ENCODE peak calls at places on chromosome 17, in six cellular contexts. O, J, K, N, Z and T are unnamed samples. For H3K4me1, the result is how much of the 10 kb centered on the place peaks cover.

GRCh38 chr17:60224064-60224463 is 74.3 kb downstream of the CA4 start:
- DNase-seq in Z (no peak), J (no peak), N (no peak), O (no peak), K (no peak), T (no peak)

GRCh38 chr17:80474231-80474932 is 2.0 kb downstream of the NPTX1 start:
- DNase-seq in K (peak), J (no peak), N (no peak), O (no peak), Z (peak), T (no peak)

GRCh38 chr17:66492500-66493123 is 190.2 kb downstream of the PRKCA start:
- DNase-seq in O (no peak), J (no peak), K (no peak), N (no peak), Z (no peak), T (no peak)

GRCh38 chr17:81081619-81082176 is 46.7 kb downstream of the BAIAP2 start:
- DNase-seq in N (no peak), J (no peak), K (no peak), Z (no peak), O (no peak), T (no peak)

GRCh38 chr17:45170976-45171337 is 9.3 kb downstream of the HEXIM2 start:
- DNase-seq in N (peak), Z (peak), O (peak), J (no peak), K (peak), T (no peak)

GRCh38 chr17:15511142-15511541 is 43.7 kb upstream of the CDRT4 start:
- DNase-seq in J (no peak), K (no peak), N (no peak), Z (no peak), O (no peak), T (no peak)

GRCh38 chr17:74282587-74283370 is 8.7 kb downstream of the DNAI2 start:
- DNase-seq in J (no peak), Z (no peak), N (no peak), K (peak), O (no peak), T (no peak)

GRCh38 chr17:39194985-39195524 is 2.4 kb downstream of the CACNB1 start:
- DNase-seq in Z (no peak), K (peak), O (no peak), J (no peak), N (no peak), T (no peak)

GRCh38 chr17:40686192-40686591 is 17.4 kb downstream of the KRT24 start:
- DNase-seq in K (no peak), O (no peak), Z (no peak), J (no peak), N (no peak), T (no peak)

GRCh38 chr17:74736423-74737298 is at the start of gene RAB37:
- DNase-seq in N (peak), J (no peak), O (no peak), Z (no peak), K (peak), T (no peak)

GRCh38 chr17:44922746-44923470 is 7.6 kb upstream of the GFAP start:
- DNase-seq in K (peak), O (no peak), N (peak), Z (no peak), J (no peak), T (no peak)

DNA sequence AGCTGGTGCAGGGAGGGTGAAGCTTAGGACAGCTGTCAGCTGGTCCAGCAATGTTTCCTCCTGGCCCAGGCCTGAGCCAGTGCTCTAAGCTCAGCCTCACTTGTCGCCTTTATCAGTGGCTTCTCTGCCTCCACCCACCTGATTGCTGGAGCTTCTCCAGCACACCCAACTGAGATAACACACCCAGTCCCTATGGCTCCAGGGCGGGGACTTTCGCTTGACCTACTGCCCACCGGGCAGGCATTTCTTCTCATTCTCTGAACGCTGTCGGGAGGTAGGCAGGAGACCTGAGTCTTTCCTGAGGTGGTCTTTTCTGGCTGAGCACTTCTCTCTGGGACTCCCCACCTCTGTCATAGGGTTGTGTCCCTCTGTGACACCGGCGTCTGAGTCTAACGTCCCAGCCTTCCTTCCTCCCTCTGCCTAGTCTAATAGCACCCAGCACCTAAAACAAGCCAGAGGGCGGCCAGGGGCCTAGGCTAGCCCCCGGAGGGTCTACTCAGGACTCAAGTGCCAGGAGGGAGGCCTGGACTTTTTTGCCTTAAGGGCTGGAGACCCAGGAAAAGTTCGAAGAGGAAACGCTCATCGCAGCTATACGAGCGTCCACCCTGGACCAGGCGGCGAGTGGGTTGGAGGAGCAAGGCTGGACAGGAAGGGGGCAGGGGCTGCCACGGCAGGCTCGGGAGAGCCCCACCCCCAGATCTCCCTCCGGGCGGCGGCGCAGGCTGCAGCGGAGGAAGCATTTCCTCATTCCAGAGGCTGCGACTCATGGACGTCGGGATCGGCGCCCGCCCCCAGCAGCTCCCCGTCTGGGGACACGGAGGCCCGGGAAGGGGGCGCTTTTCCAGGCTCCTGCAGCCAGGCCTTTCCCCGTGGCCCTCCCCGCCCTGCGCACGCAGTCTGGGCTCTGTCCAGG is 756 bp downstream of the TAX1BP3 start:
- DNase-seq in N (peak), Z (peak), J (peak), K (peak), O (peak), T (peak)
- H3K4me1 ChIP-seq in N (under half), Z (under half), J (under half), K (under half), O (under half), T (under half)

GRCh38 chr17:35166526-35166925 is 18.9 kb downstream of the UNC45B start:
- DNase-seq in O (no peak), K (no peak), N (no peak), J (no peak), Z (no peak), T (no peak)
- H3K4me1 ChIP-seq in O (under half), K (under half), N (under half), J (under half), Z (under half), T (under half)

GRCh38 chr17:72390675-72391501 is 270.1 kb downstream of the SOX9 start:
- DNase-seq in N (no peak), K (peak), J (no peak), Z (no peak), O (no peak), T (no peak)
- H3K4me1 ChIP-seq in N (under half), K (half or more), J (under half), Z (under half), O (under half), T (under half)

DNA sequence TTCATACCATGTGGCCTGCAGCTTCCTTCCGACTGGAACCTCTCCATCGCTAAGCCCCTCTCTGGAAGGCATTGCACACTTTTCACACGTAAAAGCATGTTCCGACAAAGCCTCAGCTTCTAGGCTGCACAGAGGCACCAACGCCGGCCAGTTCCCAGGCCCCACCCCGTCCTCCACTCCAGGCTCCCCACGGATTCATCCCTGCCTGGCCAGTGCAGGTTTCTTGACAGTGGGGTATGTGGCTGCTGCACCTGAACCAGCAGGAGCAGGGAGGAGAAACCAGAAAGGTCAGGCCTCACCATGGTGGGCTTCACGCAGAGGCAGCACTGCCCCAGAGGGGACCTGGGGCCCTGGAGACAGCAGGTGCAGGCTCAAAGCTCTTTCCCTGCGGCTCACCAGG is 14.2 kb downstream of the TIMM22 start:
- DNase-seq in N (peak), K (peak), Z (no peak), J (no peak), O (no peak), T (no peak)
- H3K4me1 ChIP-seq in N (under half), K (under half), Z (under half), J (under half), O (under half), T (under half)

GRCh38 chr17:35705230-35705629 is 26.2 kb upstream of the RASL10B start:
- DNase-seq in N (no peak), J (no peak), O (no peak), Z (no peak), K (no peak), T (no peak)

GRCh38 chr17:35708951-35709350 is 22.5 kb upstream of the RASL10B start:
- DNase-seq in O (no peak), N (no peak), K (no peak), Z (no peak), J (no peak), T (no peak)

GRCh38 chr17:35708149-35708548 is 23.3 kb upstream of the RASL10B start:
- DNase-seq in N (no peak), O (no peak), J (no peak), Z (no peak), K (no peak), T (no peak)

GRCh38 chr17:35709874-35710273 is 21.6 kb upstream of the RASL10B start:
- DNase-seq in Z (no peak), J (no peak), N (no peak), K (no peak), O (no peak), T (no peak)

GRCh38 chr17:35705705-35706104 is 25.7 kb upstream of the RASL10B start:
- DNase-seq in K (no peak), O (no peak), Z (no peak), J (no peak), N (no peak), T (no peak)
- H3K4me1 ChIP-seq in K (under half), O (under half), Z (under half), J (under half), N (under half), T (under half)

DNA sequence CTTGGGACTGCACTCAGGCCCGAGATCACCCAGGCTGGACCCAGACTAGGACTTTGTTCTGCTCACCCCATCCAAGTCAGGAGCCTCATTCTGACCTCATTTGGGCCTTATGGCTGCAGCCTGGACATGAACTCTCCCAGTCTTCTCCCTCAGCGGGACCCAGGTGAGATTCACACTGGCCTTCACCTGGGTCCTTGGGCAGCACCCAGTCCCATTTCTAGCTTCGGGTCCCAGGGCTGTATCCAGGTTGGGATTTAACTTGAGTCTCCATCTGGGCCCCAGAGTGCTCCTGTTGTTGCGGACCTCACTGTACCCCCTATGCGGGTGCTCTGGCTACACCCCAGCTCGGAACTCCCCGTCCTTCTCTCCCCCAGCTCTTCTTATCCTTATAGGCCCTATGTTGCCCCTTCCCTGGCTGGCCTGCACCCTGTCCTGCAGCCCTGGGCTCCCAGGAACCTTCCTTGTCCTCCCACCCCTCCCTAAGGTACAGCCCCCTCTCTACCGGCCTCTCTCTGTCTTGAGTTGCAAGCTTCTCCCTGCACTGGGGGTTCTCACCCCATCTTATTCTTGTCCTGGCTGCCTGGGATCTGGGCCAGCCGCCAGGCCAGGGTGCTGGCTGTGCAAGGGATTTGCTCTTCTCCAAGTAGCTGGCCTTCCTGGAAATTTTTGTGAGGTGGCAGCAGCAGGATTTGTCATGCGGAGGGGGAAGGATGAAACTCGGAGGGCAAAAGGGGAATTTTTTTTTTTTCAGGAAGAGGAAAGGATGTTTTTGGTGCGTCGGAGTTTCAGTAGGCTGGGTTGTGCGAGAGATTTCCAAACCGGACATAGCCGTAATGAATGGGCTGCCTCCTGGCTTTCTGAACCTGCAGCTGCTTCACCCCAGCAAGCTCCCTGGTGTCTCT is 904 bp downstream of the MAP2K3 start:
- DNase-seq in K (peak), O (no peak), Z (no peak), J (peak), N (no peak), T (peak)
- H3K4me1 ChIP-seq in K (half or more), O (under half), Z (under half), J (under half), N (under half), T (under half)

GRCh38 chr17:78892062-78892456 is 10.9 kb downstream of the CEP295NL start:
- DNase-seq in N (no peak), J (no peak), Z (no peak), K (peak), O (no peak), T (no peak)
- H3K4me1 ChIP-seq in N (half or more), J (half or more), Z (under half), K (under half), O (half or more), T (under half)

DNA sequence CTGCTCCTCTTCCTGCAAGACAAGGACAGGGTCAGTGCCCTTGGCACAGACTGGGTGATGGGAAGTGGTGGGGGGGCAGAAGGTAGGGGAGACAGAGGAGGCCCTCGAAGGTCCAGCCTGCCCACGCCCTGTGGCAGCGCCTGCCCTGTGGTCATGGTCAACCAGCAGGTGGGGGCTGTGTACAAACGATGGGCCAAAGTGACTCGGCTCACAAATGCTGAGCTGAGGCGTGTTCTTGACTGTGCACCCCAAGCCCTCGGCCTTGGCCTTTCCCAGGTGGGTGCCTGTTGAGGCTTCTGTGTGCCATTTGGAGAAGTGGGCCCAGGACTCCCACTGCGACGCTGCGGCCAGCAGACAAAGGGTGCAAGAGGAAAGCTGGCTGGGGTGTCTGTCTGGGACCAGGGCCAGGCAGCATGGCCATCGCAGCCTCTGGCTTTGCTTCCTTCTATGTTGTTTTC is 22.6 kb downstream of the MXRA7 start:
- DNase-seq in Z (no peak), K (peak), N (no peak), J (no peak), O (no peak), T (peak)
- H3K4me1 ChIP-seq in Z (under half), K (under half), N (under half), J (half or more), O (under half), T (under half)

GRCh38 chr17:34382586-34383224 is 19.7 kb upstream of the CCL1 start:
- DNase-seq in J (no peak), O (no peak), N (no peak), K (no peak), Z (no peak), T (no peak)
- H3K4me1 ChIP-seq in J (under half), O (under half), N (under half), K (under half), Z (under half), T (under half)

DNA sequence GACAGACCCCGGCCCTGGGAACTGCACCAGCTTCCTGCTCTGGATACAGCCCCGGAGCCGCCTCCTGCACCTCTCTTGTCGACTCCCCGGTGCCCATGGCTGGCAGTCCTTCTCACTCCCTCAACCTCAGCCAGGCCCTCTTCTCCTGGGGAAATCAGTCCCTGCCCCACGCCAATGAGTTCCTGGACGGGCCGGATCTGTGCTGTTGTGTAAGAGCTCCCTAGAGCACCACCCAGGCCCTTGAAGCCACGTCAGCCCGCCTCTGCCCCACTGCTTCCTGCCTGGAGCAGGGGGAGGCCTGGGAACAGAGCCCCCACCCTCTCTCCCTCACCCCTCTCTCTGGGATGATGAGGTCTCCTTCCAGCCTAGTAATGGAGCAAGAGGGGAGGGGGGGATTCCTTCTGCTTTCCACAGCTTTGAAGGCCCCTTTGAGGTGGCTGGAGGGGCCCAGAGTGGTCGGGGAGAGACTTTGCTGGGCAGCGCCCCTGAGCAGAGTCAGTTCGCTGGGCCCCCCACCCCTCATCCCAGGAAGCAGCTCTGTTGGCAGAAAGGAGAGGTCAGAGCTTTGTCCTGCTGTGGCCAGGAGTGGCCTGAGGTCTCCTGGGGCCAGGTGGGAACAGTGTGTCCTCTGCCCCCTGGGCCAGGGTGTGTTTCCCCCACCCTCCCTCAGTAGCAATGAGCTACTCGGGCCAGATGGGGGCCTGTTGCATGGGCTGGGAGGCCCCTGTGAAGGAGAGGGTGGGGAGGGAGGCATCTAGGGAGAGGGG is 3.8 kb downstream of the PRR29 start:
- DNase-seq in K (peak), J (no peak), Z (no peak), N (peak), O (no peak), T (no peak)
- H3K4me1 ChIP-seq in K (under half), J (under half), Z (under half), N (half or more), O (under half), T (under half)